ENCODE peak calls at places on chromosomes 4 and X, in eight cellular contexts. One of them, this sample, is unnamed.

GRCh38 chr4:156999175-156999517 is 27.5 kb upstream of the PDGFC start:
- DNase-seq in astrocyte: peak; percentile 99
- DNase-seq in suprapubic skin: no peak
- DNase-seq in heart left ventricle: no peak
- DNase-seq in transverse colon: peak; percentile 10
- DNase-seq in CD8-positive, alpha-beta memory T cell: no peak
- DNase-seq in tibial nerve: peak; percentile 48
- DNase-seq in CD4-positive, alpha-beta memory T cell: no peak
- DNase-seq in this sample: peak; percentile 93

GRCh38 chr4:784401-785331 is 41.3 kb downstream of the CPLX1 start:
- DNase-seq in astrocyte: no peak
- DNase-seq in suprapubic skin: peak; percentile 62
- DNase-seq in heart left ventricle: peak; percentile 3
- DNase-seq in transverse colon: no peak
- DNase-seq in CD8-positive, alpha-beta memory T cell: no peak
- DNase-seq in tibial nerve: no peak
- DNase-seq in CD4-positive, alpha-beta memory T cell: no peak
- DNase-seq in this sample: no peak

GRCh38 chr4:8821151-8821950 is 50.3 kb downstream of the HMX1 start:
- DNase-seq in astrocyte: no peak
- DNase-seq in suprapubic skin: peak; percentile 39
- DNase-seq in heart left ventricle: no peak
- DNase-seq in transverse colon: no peak
- DNase-seq in CD8-positive, alpha-beta memory T cell: no peak
- DNase-seq in tibial nerve: no peak
- DNase-seq in CD4-positive, alpha-beta memory T cell: no peak
- DNase-seq in this sample: no peak

GRCh38 chr4:177308842-177309524 is 691 bp upstream of the NEIL3 start:
- DNase-seq in astrocyte: no peak
- DNase-seq in suprapubic skin: no peak
- DNase-seq in heart left ventricle: no peak
- DNase-seq in transverse colon: no peak
- DNase-seq in CD8-positive, alpha-beta memory T cell: no peak
- DNase-seq in tibial nerve: no peak
- DNase-seq in CD4-positive, alpha-beta memory T cell: no peak
- DNase-seq in this sample: no peak

GRCh38 chr4:1502501-1502886 is 96.3 kb upstream of the NKX1-1 start:
- DNase-seq in astrocyte: no peak
- DNase-seq in suprapubic skin: peak; percentile 53
- DNase-seq in heart left ventricle: peak; percentile 22
- DNase-seq in transverse colon: peak; percentile 1
- DNase-seq in CD8-positive, alpha-beta memory T cell: no peak
- DNase-seq in tibial nerve: no peak
- DNase-seq in CD4-positive, alpha-beta memory T cell: no peak
- DNase-seq in this sample: no peak

GRCh38 chr4:55475394-55476243 is 71.1 kb downstream of the CLOCK start:
- DNase-seq in astrocyte: peak; percentile 84
- DNase-seq in suprapubic skin: no peak
- DNase-seq in heart left ventricle: no peak
- DNase-seq in transverse colon: no peak
- DNase-seq in CD8-positive, alpha-beta memory T cell: no peak
- DNase-seq in tibial nerve: no peak
- DNase-seq in CD4-positive, alpha-beta memory T cell: no peak
- DNase-seq in this sample: peak; percentile 24

GRCh38 chr4:164700471-164700870 is 53.5 kb upstream of the SMIM31 start:
- DNase-seq in astrocyte: no peak
- DNase-seq in suprapubic skin: no peak
- DNase-seq in heart left ventricle: no peak
- DNase-seq in transverse colon: no peak
- DNase-seq in CD8-positive, alpha-beta memory T cell: no peak
- DNase-seq in tibial nerve: no peak
- DNase-seq in CD4-positive, alpha-beta memory T cell: no peak
- DNase-seq in this sample: peak; percentile 47

GRCh38 chr4:148893095-148893494 is 450.9 kb upstream of the NR3C2 start:
- DNase-seq in astrocyte: no peak
- DNase-seq in suprapubic skin: no peak
- DNase-seq in heart left ventricle: no peak
- DNase-seq in transverse colon: no peak
- DNase-seq in CD8-positive, alpha-beta memory T cell: no peak
- DNase-seq in tibial nerve: no peak
- DNase-seq in CD4-positive, alpha-beta memory T cell: no peak
- DNase-seq in this sample: no peak

GRCh38 chr4:150004481-150004880 is 73.8 kb upstream of the DCLK2 start:
- DNase-seq in astrocyte: peak; percentile 85
- DNase-seq in suprapubic skin: no peak
- DNase-seq in heart left ventricle: no peak
- DNase-seq in transverse colon: no peak
- DNase-seq in CD8-positive, alpha-beta memory T cell: no peak
- DNase-seq in tibial nerve: no peak
- DNase-seq in CD4-positive, alpha-beta memory T cell: no peak
- DNase-seq in this sample: no peak

GRCh38 chr4:71498002-71498401 is 159.2 kb downstream of the SLC4A4 start:
- DNase-seq in astrocyte: peak; percentile 40
- DNase-seq in suprapubic skin: no peak
- DNase-seq in heart left ventricle: no peak
- DNase-seq in transverse colon: no peak
- DNase-seq in CD8-positive, alpha-beta memory T cell: no peak
- DNase-seq in tibial nerve: no peak
- DNase-seq in CD4-positive, alpha-beta memory T cell: no peak
- DNase-seq in this sample: no peak

GRCh38 chr4:100289980-100290379 is 99.7 kb upstream of the DDIT4L start:
- DNase-seq in astrocyte: no peak
- DNase-seq in suprapubic skin: no peak
- DNase-seq in heart left ventricle: no peak
- DNase-seq in transverse colon: no peak
- DNase-seq in CD8-positive, alpha-beta memory T cell: no peak
- DNase-seq in tibial nerve: no peak
- DNase-seq in CD4-positive, alpha-beta memory T cell: no peak
- DNase-seq in this sample: peak; percentile 8

GRCh38 chr4:177196615-177197014 is 113.1 kb upstream of the NEIL3 start:
- DNase-seq in astrocyte: no peak
- DNase-seq in suprapubic skin: no peak
- DNase-seq in heart left ventricle: no peak
- DNase-seq in transverse colon: no peak
- DNase-seq in CD8-positive, alpha-beta memory T cell: no peak
- DNase-seq in tibial nerve: no peak
- DNase-seq in CD4-positive, alpha-beta memory T cell: no peak
- DNase-seq in this sample: no peak

GRCh38 chr4:22625301-22625700 is 67.4 kb upstream of the GBA3 start:
- DNase-seq in astrocyte: peak; percentile 8
- DNase-seq in suprapubic skin: no peak
- DNase-seq in heart left ventricle: no peak
- DNase-seq in transverse colon: no peak
- DNase-seq in CD8-positive, alpha-beta memory T cell: no peak
- DNase-seq in tibial nerve: no peak
- DNase-seq in CD4-positive, alpha-beta memory T cell: no peak
- DNase-seq in this sample: no peak

GRCh38 chr4:159428975-159429692 is 326.3 kb downstream of the RAPGEF2 start:
- DNase-seq in astrocyte: no peak
- DNase-seq in suprapubic skin: no peak
- DNase-seq in heart left ventricle: no peak
- DNase-seq in transverse colon: no peak
- DNase-seq in CD8-positive, alpha-beta memory T cell: no peak
- DNase-seq in tibial nerve: no peak
- DNase-seq in CD4-positive, alpha-beta memory T cell: no peak
- DNase-seq in this sample: no peak

GRCh38 chr4:36088542-36088941 is 155.8 kb downstream of the ARAP2 start:
- DNase-seq in astrocyte: peak; percentile 42
- DNase-seq in suprapubic skin: no peak
- DNase-seq in heart left ventricle: no peak
- DNase-seq in transverse colon: no peak
- DNase-seq in CD8-positive, alpha-beta memory T cell: no peak
- DNase-seq in tibial nerve: no peak
- DNase-seq in CD4-positive, alpha-beta memory T cell: no peak
- DNase-seq in this sample: no peak

GRCh38 chrX:19593684-19594083 is 78.4 kb upstream of the MAP3K15 start:
- DNase-seq in astrocyte: peak; percentile 23
- DNase-seq in suprapubic skin: no peak
- DNase-seq in heart left ventricle: no peak
- DNase-seq in transverse colon: no peak
- DNase-seq in CD8-positive, alpha-beta memory T cell: peak; percentile 4
- DNase-seq in tibial nerve: peak; percentile 44
- DNase-seq in CD4-positive, alpha-beta memory T cell: no peak
- DNase-seq in this sample: no peak

GRCh38 chr4:119570401-119570800 is 58.2 kb downstream of the PDE5A start:
- DNase-seq in astrocyte: peak; percentile 59
- DNase-seq in suprapubic skin: no peak
- DNase-seq in heart left ventricle: no peak
- DNase-seq in transverse colon: no peak
- DNase-seq in CD8-positive, alpha-beta memory T cell: no peak
- DNase-seq in tibial nerve: no peak
- DNase-seq in CD4-positive, alpha-beta memory T cell: no peak
- DNase-seq in this sample: no peak

GRCh38 chr4:5052424-5052702 is 1.1 kb downstream of the STK32B start:
- DNase-seq in astrocyte: no peak
- DNase-seq in suprapubic skin: no peak
- DNase-seq in heart left ventricle: no peak
- DNase-seq in transverse colon: no peak
- DNase-seq in CD8-positive, alpha-beta memory T cell: no peak
- DNase-seq in tibial nerve: no peak
- DNase-seq in CD4-positive, alpha-beta memory T cell: no peak
- DNase-seq in this sample: no peak

GRCh38 chr4:143768007-143768591 is 67.6 kb upstream of the FREM3 start:
- DNase-seq in astrocyte: peak; percentile 48
- DNase-seq in suprapubic skin: no peak
- DNase-seq in heart left ventricle: no peak
- DNase-seq in transverse colon: no peak
- DNase-seq in CD8-positive, alpha-beta memory T cell: no peak
- DNase-seq in tibial nerve: no peak
- DNase-seq in CD4-positive, alpha-beta memory T cell: no peak
- DNase-seq in this sample: peak; percentile 33

GRCh38 chr4:84378983-84379382 is 120.1 kb downstream of the NKX6-1 start:
- DNase-seq in astrocyte: no peak
- DNase-seq in suprapubic skin: no peak
- DNase-seq in heart left ventricle: no peak
- DNase-seq in transverse colon: no peak
- DNase-seq in CD8-positive, alpha-beta memory T cell: no peak
- DNase-seq in tibial nerve: no peak
- DNase-seq in CD4-positive, alpha-beta memory T cell: peak; percentile 23
- DNase-seq in this sample: no peak

GRCh38 chrX:21757960-21758359 is at the start of gene SMPX:
- DNase-seq in astrocyte: no peak
- DNase-seq in suprapubic skin: no peak
- DNase-seq in heart left ventricle: peak; percentile 73
- DNase-seq in transverse colon: no peak
- DNase-seq in CD8-positive, alpha-beta memory T cell: no peak
- DNase-seq in tibial nerve: no peak
- DNase-seq in CD4-positive, alpha-beta memory T cell: no peak
- DNase-seq in this sample: no peak

GRCh38 chr4:146709956-146710355 is 71.3 kb downstream of the POU4F2 start:
- DNase-seq in astrocyte: no peak
- DNase-seq in suprapubic skin: no peak
- DNase-seq in heart left ventricle: no peak
- DNase-seq in transverse colon: no peak
- DNase-seq in CD8-positive, alpha-beta memory T cell: no peak
- DNase-seq in tibial nerve: no peak
- DNase-seq in CD4-positive, alpha-beta memory T cell: no peak
- DNase-seq in this sample: no peak

GRCh38 chr4:153418581-153418980 is 47.6 kb upstream of the TMEM131L start:
- DNase-seq in astrocyte: no peak
- DNase-seq in suprapubic skin: no peak
- DNase-seq in heart left ventricle: no peak
- DNase-seq in transverse colon: no peak
- DNase-seq in CD8-positive, alpha-beta memory T cell: no peak
- DNase-seq in tibial nerve: no peak
- DNase-seq in CD4-positive, alpha-beta memory T cell: no peak
- DNase-seq in this sample: no peak

GRCh38 chr4:114603455-114603854 is 4.8 kb downstream of the UGT8 start:
- DNase-seq in astrocyte: no peak
- DNase-seq in suprapubic skin: no peak
- DNase-seq in heart left ventricle: no peak
- DNase-seq in transverse colon: peak; percentile 26
- DNase-seq in CD8-positive, alpha-beta memory T cell: no peak
- DNase-seq in tibial nerve: no peak
- DNase-seq in CD4-positive, alpha-beta memory T cell: no peak
- DNase-seq in this sample: no peak

GRCh38 chr4:38413524-38414341 is 250.3 kb upstream of the KLF3 start:
- DNase-seq in astrocyte: no peak
- DNase-seq in suprapubic skin: no peak
- DNase-seq in heart left ventricle: no peak
- DNase-seq in transverse colon: no peak
- DNase-seq in CD8-positive, alpha-beta memory T cell: no peak
- DNase-seq in tibial nerve: no peak
- DNase-seq in CD4-positive, alpha-beta memory T cell: no peak
- DNase-seq in this sample: no peak

GRCh38 chr4:132218406-132218805 is 930.7 kb upstream of the PCDH10 start:
- DNase-seq in astrocyte: peak; percentile 31
- DNase-seq in suprapubic skin: no peak
- DNase-seq in heart left ventricle: no peak
- DNase-seq in transverse colon: no peak
- DNase-seq in CD8-positive, alpha-beta memory T cell: no peak
- DNase-seq in tibial nerve: no peak
- DNase-seq in CD4-positive, alpha-beta memory T cell: no peak
- DNase-seq in this sample: no peak

GRCh38 chr4:77777135-77777777 is 41.9 kb downstream of the CNOT6L start:
- DNase-seq in astrocyte: no peak
- DNase-seq in suprapubic skin: no peak
- DNase-seq in heart left ventricle: no peak
- DNase-seq in transverse colon: no peak
- DNase-seq in CD8-positive, alpha-beta memory T cell: no peak
- DNase-seq in tibial nerve: no peak
- DNase-seq in CD4-positive, alpha-beta memory T cell: no peak
- DNase-seq in this sample: no peak

GRCh38 chrX:133746593-133746992 is 238.8 kb downstream of the GPC3 start:
- DNase-seq in astrocyte: no peak
- DNase-seq in suprapubic skin: no peak
- DNase-seq in heart left ventricle: no peak
- DNase-seq in transverse colon: no peak
- DNase-seq in CD8-positive, alpha-beta memory T cell: no peak
- DNase-seq in tibial nerve: no peak
- DNase-seq in CD4-positive, alpha-beta memory T cell: no peak
- DNase-seq in this sample: no peak
- H3K4me1 ChIP-seq in astrocyte: peaks cover 2% of the 10 kb centered on the region
- H3K4me1 ChIP-seq in suprapubic skin: no peaks in the 10 kb centered on the region
- H3K4me1 ChIP-seq in heart left ventricle: no peaks in the 10 kb centered on the region
- H3K4me1 ChIP-seq in transverse colon: no peaks in the 10 kb centered on the region
- H3K4me1 ChIP-seq in CD8-positive, alpha-beta memory T cell: peaks cover 26% of the 10 kb centered on the region
- H3K4me1 ChIP-seq in tibial nerve: no peaks in the 10 kb centered on the region
- H3K4me1 ChIP-seq in CD4-positive, alpha-beta memory T cell: peaks cover 18% of the 10 kb centered on the region
- H3K4me1 ChIP-seq in this sample: no peaks in the 10 kb centered on the region

GRCh38 chrX:47573334-47574095 is 8.7 kb upstream of the TIMP1 start:
- DNase-seq in astrocyte: peak; percentile 58
- DNase-seq in suprapubic skin: peak; percentile 58
- DNase-seq in heart left ventricle: peak; percentile 58
- DNase-seq in transverse colon: peak; percentile 47
- DNase-seq in CD8-positive, alpha-beta memory T cell: no peak
- DNase-seq in tibial nerve: peak; percentile 43
- DNase-seq in CD4-positive, alpha-beta memory T cell: no peak
- DNase-seq in this sample: peak; percentile 79
- H3K27ac ChIP-seq in astrocyte: peak overlapping the region; percentile 26
- H3K27ac ChIP-seq in suprapubic skin: peak overlapping the region; percentile 51
- H3K27ac ChIP-seq in heart left ventricle: peak overlapping the region; percentile 89
- H3K27ac ChIP-seq in transverse colon: peak overlapping the region; percentile 73
- H3K27ac ChIP-seq in CD8-positive, alpha-beta memory T cell: no peak overlapping the region
- H3K27ac ChIP-seq in tibial nerve: peak overlapping the region; percentile 78
- H3K27ac ChIP-seq in CD4-positive, alpha-beta memory T cell: no peak overlapping the region
- H3K27ac ChIP-seq in this sample: peak overlapping the region; percentile 96

GRCh38 chr4:168840386-168840763 is 169.7 kb downstream of the CBR4 start:
- DNase-seq in astrocyte: no peak
- DNase-seq in suprapubic skin: no peak
- DNase-seq in heart left ventricle: no peak
- DNase-seq in transverse colon: no peak
- DNase-seq in CD8-positive, alpha-beta memory T cell: no peak
- DNase-seq in tibial nerve: no peak
- DNase-seq in CD4-positive, alpha-beta memory T cell: no peak
- DNase-seq in this sample: no peak
- H3K4me1 ChIP-seq in astrocyte: peaks cover 41% of the 10 kb centered on the region
- H3K4me1 ChIP-seq in suprapubic skin: peaks cover 76% of the 10 kb centered on the region
- H3K4me1 ChIP-seq in heart left ventricle: peaks cover 95% of the 10 kb centered on the region
- H3K4me1 ChIP-seq in transverse colon: peaks cover 53% of the 10 kb centered on the region
- H3K4me1 ChIP-seq in CD8-positive, alpha-beta memory T cell: no peaks in the 10 kb centered on the region
- H3K4me1 ChIP-seq in tibial nerve: peaks cover 13% of the 10 kb centered on the region
- H3K4me1 ChIP-seq in CD4-positive, alpha-beta memory T cell: no peaks in the 10 kb centered on the region
- H3K4me1 ChIP-seq in this sample: peaks cover 52% of the 10 kb centered on the region

GRCh38 chr4:151675366-151676060 is 85.3 kb downstream of the GATB start:
- DNase-seq in astrocyte: no peak
- DNase-seq in suprapubic skin: no peak
- DNase-seq in heart left ventricle: no peak
- DNase-seq in transverse colon: no peak
- DNase-seq in CD8-positive, alpha-beta memory T cell: no peak
- DNase-seq in tibial nerve: no peak
- DNase-seq in CD4-positive, alpha-beta memory T cell: no peak
- DNase-seq in this sample: no peak
- H3K27ac ChIP-seq in astrocyte: no peak overlapping the region
- H3K27ac ChIP-seq in suprapubic skin: peak overlapping the region; percentile 72
- H3K27ac ChIP-seq in heart left ventricle: peak overlapping the region; percentile 67
- H3K27ac ChIP-seq in transverse colon: peak overlapping the region; percentile 18
- H3K27ac ChIP-seq in CD8-positive, alpha-beta memory T cell: no peak overlapping the region
- H3K27ac ChIP-seq in tibial nerve: no peak overlapping the region
- H3K27ac ChIP-seq in CD4-positive, alpha-beta memory T cell: no peak overlapping the region
- H3K27ac ChIP-seq in this sample: no peak overlapping the region

This sample was measured in SJSA1.